ENCODE peak calls at places on chromosomes 12 and 14, in five cellular contexts. P is CD4-positive, CD25-positive, alpha-beta regulatory T cell; O is caudate nucleus; L is HTR-8/SVneo; C is stimulated activated CD4-positive, alpha-beta T cell treated with anti-CD3 and anti-CD28 coated beads, Interleukin-2, amount 100 ng/mL, for 24 hours. Q is an unnamed sample.
A peak's percentile ranks its signal among the peaks of the same experiment; 100 is the strongest.

GRCh38 chr12:94205738-94206310 is 57.4 kb downstream of the PLXNC1 start:
- DNase-seq in P (no peak), O (no peak), L (no peak), C (no peak), Q (no peak)

GRCh38 chr12:78392918-78393317 is 471.7 kb upstream of the SYT1 start:
- DNase-seq in P (no peak), O (no peak), L (no peak), C (no peak), Q (no peak)

GRCh38 chr12:84763112-84763511 is 149.5 kb downstream of the SLC6A15 start:
- DNase-seq in P (no peak), O (no peak), L (no peak), C (no peak), Q (no peak)

GRCh38 chr12:55658212-55658611 is 21.5 kb downstream of the OR10P1 start:
- DNase-seq in P (no peak), O (no peak), L (no peak), C (no peak), Q (no peak)

GRCh38 chr14:100850841-100851585 is 25.1 kb downstream of the MEG3 start:
- DNase-seq in P (peak; percentile 59), O (no peak), L (peak; percentile 39), C (peak; percentile 87), Q (peak; percentile 76)

GRCh38 chr12:7374423-7375144 is 69.4 kb downstream of the CD163L1 start:
- DNase-seq in P (no peak), O (no peak), L (peak; percentile 69), C (no peak), Q (no peak)

GRCh38 chr14:34331728-34332623 is 130.1 kb downstream of the SPTSSA start:
- DNase-seq in P (peak; percentile 41), O (no peak), L (peak; percentile 43), C (peak; percentile 67), Q (peak; percentile 56)

GRCh38 chr12:85468356-85469157 is 188.5 kb downstream of the ALX1 start:
- DNase-seq in P (no peak), O (no peak), L (peak; percentile 43), C (no peak), Q (peak; percentile 17)

GRCh38 chr12:26195641-26196423 is 459 bp downstream of the SSPN start:
- DNase-seq in P (no peak), O (peak; percentile 64), L (peak; percentile 36), C (no peak), Q (no peak)

GRCh38 chr12:124558298-124558697 is 9.1 kb downstream of the NCOR2 start:
- DNase-seq in P (no peak), O (no peak), L (no peak), C (no peak), Q (no peak)

GRCh38 chr14:31270196-31270772 is 62.7 kb upstream of the HECTD1 start:
- DNase-seq in P (no peak), O (no peak), L (no peak), C (peak; percentile 17), Q (no peak)